ENCODE peak calls at places on chromosomes 16 and 17, in four cellular contexts. R is neural progenitor cell; B is head of caudate nucleus; A is activated T-helper 1 cell treated with anti-CD3 and anti-CD28 coated beads, Interleukin-2, amount 50 U/mL, for 16 hours. X is an unnamed sample.

GRCh38 chr17:69581061-69581955 is 166.8 kb downstream of the MAP2K6 start:
- DNase-seq in R (no peak), B (no peak), A (no peak), X (no peak)

GRCh38 chr16:72925631-72925979 is 122.3 kb downstream of the ZFHX3 start:
- DNase-seq in R (no peak), B (no peak), A (no peak), X (no peak)

GRCh38 chr17:10316986-10317834 is 55.6 kb downstream of the MYH13 start:
- DNase-seq in R (peak), B (peak), A (no peak), X (peak)

GRCh38 chr16:27169511-27170071 is 33.7 kb upstream of the KDM8 start:
- DNase-seq in R (peak), B (no peak), A (peak), X (no peak)

GRCh38 chr17:48589060-48589830 is 796 bp downstream of the HOXB3 start:
- DNase-seq in R (no peak), B (no peak), A (no peak), X (no peak)

GRCh38 chr16:56424404-56424765 is 960 bp downstream of the AMFR start:
- DNase-seq in R (no peak), B (no peak), A (no peak), X (no peak)

GRCh38 chr17:63476494-63476856 is 386 bp upstream of the ACE start:
- DNase-seq in R (peak), B (no peak), A (no peak), X (no peak)

GRCh38 chr17:76623271-76624146 is 20.0 kb downstream of the ST6GALNAC1 start:
- DNase-seq in R (peak), B (peak), A (peak), X (peak)

GRCh38 chr17:7841309-7841621 is 7.2 kb downstream of the KDM6B start:
- DNase-seq in R (no peak), B (no peak), A (no peak), X (no peak)

GRCh38 chr17:73068322-73069153 is 23.9 kb downstream of the SLC39A11 start:
- DNase-seq in R (no peak), B (peak), A (no peak), X (no peak)

GRCh38 chr16:89618114-89618999 is 4.9 kb downstream of the DPEP1 start:
- DNase-seq in R (no peak), B (no peak), A (no peak), X (no peak)

GRCh38 chr16:1941162-1941923 is 1.7 kb downstream of the MSRB1 start:
- DNase-seq in R (peak), B (peak), A (no peak), X (no peak)

GRCh38 chr17:78532922-78533640 is 44.1 kb downstream of the DNAH17 start:
- DNase-seq in R (no peak), B (no peak), A (no peak), X (no peak)

GRCh38 chr16:63289834-63290460 is 1253.7 kb upstream of the CDH8 start:
- DNase-seq in R (peak), B (peak), A (no peak), X (no peak)

GRCh38 chr17:64411999-64412771 is 21.5 kb upstream of the PECAM1 start:
- DNase-seq in R (peak), B (peak), A (no peak), X (no peak)

GRCh38 chr17:72387487-72387886 is 266.7 kb downstream of the SOX9 start:
- DNase-seq in R (no peak), B (no peak), A (no peak), X (no peak)

GRCh38 chr16:24950275-24950674 is 64.9 kb downstream of the ARHGAP17 start:
- DNase-seq in R (no peak), B (no peak), A (no peak), X (no peak)

GRCh38 chr16:70418274-70418992 is 20.5 kb downstream of the ST3GAL2 start:
- DNase-seq in R (no peak), B (no peak), A (no peak), X (no peak)

GRCh38 chr16:3088450-3088849 is 10.6 kb downstream of the ZSCAN10 start:
- DNase-seq in R (no peak), B (no peak), A (no peak), X (no peak)

GRCh38 chr17:2337811-2338657 is 733 bp downstream of the SGSM2 start:
- DNase-seq in R (peak), B (peak), A (peak), X (peak)

GRCh38 chr17:80486692-80487091 is 10.3 kb upstream of the NPTX1 start:
- DNase-seq in R (no peak), B (no peak), A (no peak), X (no peak)

GRCh38 chr16:22314661-22315626 is 17.7 kb downstream of the POLR3E start:
- DNase-seq in R (peak), B (no peak), A (no peak), X (no peak)

GRCh38 chr17:57995076-57995956 is 7.3 kb upstream of the VEZF1 start:
- DNase-seq in R (peak), B (peak), A (peak), X (no peak)

GRCh38 chr17:39167492-39167891 is 1.5 kb upstream of the ARL5C start:
- DNase-seq in R (no peak), B (no peak), A (no peak), X (no peak)

GRCh38 chr17:7495906-7496434 is 11.8 kb downstream of the POLR2A start:
- DNase-seq in R (no peak), B (no peak), A (no peak), X (no peak)

GRCh38 chr17:54455251-54455868 is 445.3 kb upstream of the TOM1L1 start:
- DNase-seq in R (no peak), B (no peak), A (no peak), X (no peak)

GRCh38 chr17:10198509-10199249 is at the start of gene GAS7:
- DNase-seq in R (peak), B (peak), A (no peak), X (no peak)

GRCh38 chr17:82013341-82013740 is 9.3 kb downstream of the CENPX start:
- DNase-seq in R (no peak), B (no peak), A (no peak), X (no peak)

GRCh38 chr17:2174048-2174447 is 119.1 kb downstream of the HIC1 start:
- DNase-seq in R (no peak), B (no peak), A (no peak), X (no peak)

GRCh38 chr17:37116802-37117201 is 168.0 kb downstream of the AATF start:
- DNase-seq in R (peak), B (no peak), A (no peak), X (no peak)

GRCh38 chr17:41176744-41177387 is 1.2 kb downstream of the KRTAP4-2 start:
- DNase-seq in R (no peak), B (no peak), A (no peak), X (no peak)

GRCh38 chr16:31568577-31569359 is 41.1 kb downstream of the AHSP start:
- DNase-seq in R (peak), B (no peak), A (no peak), X (no peak)

GRCh38 chr17:47220531-47220999 is 11.4 kb downstream of the MYL4 start:
- DNase-seq in R (no peak), B (no peak), A (no peak), X (no peak)

GRCh38 chr16:80517846-80518245 is 22.9 kb upstream of the DYNLRB2 start:
- DNase-seq in R (no peak), B (no peak), A (no peak), X (no peak)

GRCh38 chr17:18256351-18256750 is 2.2 kb downstream of the FLII start:
- DNase-seq in R (no peak), B (no peak), A (no peak), X (no peak)

GRCh38 chr16:4515611-4516233 is 22.9 kb downstream of the CDIP1 start:
- DNase-seq in R (no peak), B (no peak), A (no peak), X (no peak)

GRCh38 chr17:10649602-10650001 is 7.5 kb downstream of the MYH3 start:
- DNase-seq in R (no peak), B (no peak), A (no peak), X (no peak)

GRCh38 chr17:29140631-29141483 is 39.3 kb downstream of the MYO18A start:
- DNase-seq in R (peak), B (no peak), A (no peak), X (no peak)

GRCh38 chr17:73433501-73433900 is 121.7 kb upstream of the CDC42EP4 start:
- DNase-seq in R (no peak), B (no peak), A (no peak), X (no peak)